ENCODE peak calls at places on chromosomes 5 and 9, in six cellular contexts. B is IMR-90, M is neural progenitor cell, E is aorta, A is tibial nerve, W is adrenal gland. V is an unnamed sample.

GRCh38 chr5:71873202-71873601 is 154.1 kb downstream of the CARTPT start:
- DNase-seq in M (no peak), A (no peak), B (no peak), W (no peak), E (no peak), V (no peak)

GRCh38 chr9:19430201-19430760 is 21.5 kb downstream of the ACER2 start:
- DNase-seq in E (no peak), W (no peak), A (no peak), B (no peak), M (no peak), V (no peak)

GRCh38 chr5:138951091-138951985 is 76.2 kb upstream of the LRRTM2 start:
- DNase-seq in M (no peak), B (no peak), E (no peak), A (no peak), W (no peak), V (no peak)

GRCh38 chr5:97000391-97000790 is 64.5 kb downstream of the LNPEP start:
- DNase-seq in B (no peak), E (no peak), W (no peak), M (no peak), A (no peak), V (no peak)

GRCh38 chr5:171848487-171848886 is 62.9 kb downstream of the SMIM23 start:
- DNase-seq in A (no peak), B (no peak), E (no peak), W (no peak), M (no peak), V (no peak)

GRCh38 chr5:89255845-89256463 is 373.0 kb upstream of the MEF2C start:
- DNase-seq in A (no peak), W (no peak), E (no peak), M (peak; percentile 5), B (peak; percentile 82), V (peak; percentile 40)

GRCh38 chr9:86944974-86945867 is 2.1 kb downstream of the GAS1 start:
- DNase-seq in M (peak; percentile 63), B (peak; percentile 39), A (no peak), W (peak; percentile 17), E (no peak), V (peak; percentile 61)

GRCh38 chr9:16138961-16139441 is 586.2 kb downstream of the CCDC171 start:
- DNase-seq in W (peak; percentile 27), M (no peak), B (peak; percentile 88), E (peak; percentile 89), A (peak; percentile 55), V (peak; percentile 76)

GRCh38 chr9:79809931-79810330 is 238.2 kb downstream of the TLE4 start:
- DNase-seq in A (no peak), B (peak; percentile 90), M (no peak), E (no peak), W (no peak), V (no peak)

GRCh38 chr9:127122176-127123151 is at the start of gene ANGPTL2:
- DNase-seq in A (peak; percentile 80), E (peak; percentile 96), M (peak; percentile 97), B (peak; percentile 95), W (peak; percentile 87), V (peak; percentile 98)

GRCh38 chr5:139669681-139670368 is 21.7 kb downstream of the CXXC5 start:
- DNase-seq in E (no peak), M (no peak), W (peak; percentile 66), A (no peak), B (no peak), V (peak; percentile 81)

GRCh38 chr5:167688731-167689130 is 602.7 kb upstream of the WWC1 start:
- DNase-seq in M (no peak), E (no peak), A (no peak), W (no peak), B (peak; percentile 14), V (no peak)

GRCh38 chr5:1834022-1834551 is 32.9 kb downstream of the NDUFS6 start:
- DNase-seq in M (peak; percentile 36), E (peak; percentile 68), B (no peak), A (no peak), W (no peak), V (no peak)
- H3K4me3 ChIP-seq in M (no peak overlapping the region), E (no peak overlapping the region), B (no peak overlapping the region), A (no peak overlapping the region), W (no peak overlapping the region), V (no peak overlapping the region)

GRCh38 chr9:135901826-135902225 is 5.5 kb downstream of the CAMSAP1 start:
- DNase-seq in E (no peak), W (no peak), M (no peak), B (no peak), A (no peak), V (no peak)
- H3K4me1 ChIP-seq in E (no peaks in the 10 kb centered on the region), W (peaks cover 62% of the 10 kb centered on the region), M (peaks cover 27% of the 10 kb centered on the region), B (peaks cover 5% of the 10 kb centered on the region), A (peaks cover 15% of the 10 kb centered on the region), V (peaks cover 18% of the 10 kb centered on the region)

GRCh38 chr9:93949694-93950449 is 5.3 kb downstream of the BARX1 start:
- DNase-seq in B (no peak), A (no peak), M (peak; percentile 43), W (no peak), E (no peak), V (no peak)

GRCh38 chr9:93952119-93952783 is 2.9 kb downstream of the BARX1 start:
- DNase-seq in B (no peak), M (peak; percentile 37), E (no peak), A (no peak), W (no peak), V (no peak)

GRCh38 chr9:93950619-93951601 is 4.2 kb downstream of the BARX1 start:
- DNase-seq in A (no peak), M (peak; percentile 66), W (peak; percentile 56), E (no peak), B (no peak), V (no peak)

GRCh38 chr9:93952784-93953491 is 2.2 kb downstream of the BARX1 start:
- DNase-seq in A (no peak), E (no peak), W (no peak), B (no peak), M (peak; percentile 66), V (no peak)

GRCh38 chr9:93951655-93952118 is 3.5 kb downstream of the BARX1 start:
- DNase-seq in E (no peak), B (no peak), W (no peak), A (no peak), M (peak; percentile 29), V (no peak)
- H3K4me3 ChIP-seq in E (peak overlapping the region; percentile 18), B (no peak overlapping the region), W (peak overlapping the region; percentile 32), A (peak overlapping the region; percentile 57), M (no peak overlapping the region), V (no peak overlapping the region)

GRCh38 chr5:36236801-36237200 is 4.9 kb downstream of the NADK2 start:
- DNase-seq in W (no peak), M (no peak), B (no peak), A (no peak), E (no peak), V (no peak)
- H3K4me1 ChIP-seq in W (peaks cover 56% of the 10 kb centered on the region), M (no peaks in the 10 kb centered on the region), B (peaks cover 2% of the 10 kb centered on the region), A (peaks cover 16% of the 10 kb centered on the region), E (peaks cover 8% of the 10 kb centered on the region), V (peaks cover 16% of the 10 kb centered on the region)

GRCh38 chr5:87121315-87122170 is 146.1 kb upstream of the RASA1 start:
- DNase-seq in W (peak; percentile 31), E (no peak), B (peak; percentile 91), A (no peak), M (no peak), V (peak; percentile 47)
- H3K4me3 ChIP-seq in W (no peak overlapping the region), E (no peak overlapping the region), B (no peak overlapping the region), A (no peak overlapping the region), M (no peak overlapping the region), V (peak overlapping the region; percentile 10)

DNA sequence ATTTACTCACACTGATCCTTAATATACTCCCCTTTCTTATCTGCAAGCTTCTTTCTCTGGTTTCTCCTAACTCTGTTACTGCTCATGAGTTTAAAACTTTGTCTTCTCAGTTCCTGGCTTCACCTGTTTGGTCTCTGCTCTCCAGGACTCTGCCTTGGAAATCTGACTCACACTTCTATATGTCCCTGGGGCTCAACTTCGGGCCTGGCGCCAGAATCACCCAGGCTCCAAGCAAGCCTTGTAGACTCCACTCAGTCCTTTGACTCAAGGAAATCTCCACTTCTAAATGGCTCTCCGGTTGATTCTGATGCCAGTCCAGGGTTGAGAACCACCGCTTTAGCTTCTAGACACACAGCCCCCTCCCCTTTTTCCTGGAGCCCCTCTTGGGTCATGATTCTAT is 57.8 kb downstream of the TMC1 start:
- DNase-seq in W (peak; percentile 63), M (no peak), A (no peak), E (peak; percentile 83), B (peak; percentile 63), V (peak; percentile 36)
- H3K4me1 ChIP-seq in W (peaks cover 53% of the 10 kb centered on the region), M (no peaks in the 10 kb centered on the region), A (peaks cover 16% of the 10 kb centered on the region), E (no peaks in the 10 kb centered on the region), B (peaks cover 30% of the 10 kb centered on the region), V (no peaks in the 10 kb centered on the region)

DNA sequence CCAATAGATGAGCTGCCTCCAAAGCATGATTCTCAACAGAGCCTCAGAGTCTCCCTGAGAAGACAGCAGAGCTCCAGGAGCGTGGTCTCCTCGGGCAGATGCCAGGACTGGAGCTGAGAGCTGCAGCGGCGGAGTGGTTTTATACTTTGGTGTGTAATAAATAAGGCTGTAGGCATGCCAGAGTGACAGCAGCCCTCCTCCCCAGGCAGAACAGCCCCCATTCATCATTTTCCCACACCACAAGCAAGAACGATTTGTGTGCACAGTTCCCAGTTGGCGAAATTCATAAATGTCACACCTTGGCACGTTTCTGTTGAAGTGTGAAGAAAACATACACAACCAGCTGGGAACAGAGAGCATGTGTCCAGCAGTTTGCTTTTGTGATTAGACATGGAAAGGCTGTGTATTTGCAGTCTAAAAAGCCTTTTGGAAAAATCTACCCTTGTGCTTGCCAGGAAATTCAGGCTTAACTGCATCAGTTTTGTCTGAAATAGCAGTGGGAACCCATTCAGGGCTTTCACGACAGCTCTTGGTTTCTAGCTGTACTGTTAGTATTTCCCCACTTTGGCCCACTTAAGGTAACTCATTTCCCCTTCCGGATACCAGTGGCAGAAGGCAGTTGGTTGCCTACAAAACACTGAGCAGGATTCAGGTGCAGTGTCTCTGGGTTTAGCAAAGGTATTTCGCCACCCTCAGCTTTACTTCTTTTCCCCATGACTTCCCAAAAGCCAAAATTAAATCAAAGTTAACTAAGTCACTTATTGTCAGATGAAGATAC is at the start of gene C1QTNF3:
- DNase-seq in M (no peak), W (no peak), E (no peak), A (no peak), B (no peak), V (peak; percentile 64)
- H3K4me3 ChIP-seq in M (no peak within 1 kb of the TSS), W (no peak within 1 kb of the TSS), E (no peak within 1 kb of the TSS), A (peak within 1 kb of the TSS; percentile 11), B (no peak within 1 kb of the TSS), V (peak within 1 kb of the TSS; percentile 28)

DNA sequence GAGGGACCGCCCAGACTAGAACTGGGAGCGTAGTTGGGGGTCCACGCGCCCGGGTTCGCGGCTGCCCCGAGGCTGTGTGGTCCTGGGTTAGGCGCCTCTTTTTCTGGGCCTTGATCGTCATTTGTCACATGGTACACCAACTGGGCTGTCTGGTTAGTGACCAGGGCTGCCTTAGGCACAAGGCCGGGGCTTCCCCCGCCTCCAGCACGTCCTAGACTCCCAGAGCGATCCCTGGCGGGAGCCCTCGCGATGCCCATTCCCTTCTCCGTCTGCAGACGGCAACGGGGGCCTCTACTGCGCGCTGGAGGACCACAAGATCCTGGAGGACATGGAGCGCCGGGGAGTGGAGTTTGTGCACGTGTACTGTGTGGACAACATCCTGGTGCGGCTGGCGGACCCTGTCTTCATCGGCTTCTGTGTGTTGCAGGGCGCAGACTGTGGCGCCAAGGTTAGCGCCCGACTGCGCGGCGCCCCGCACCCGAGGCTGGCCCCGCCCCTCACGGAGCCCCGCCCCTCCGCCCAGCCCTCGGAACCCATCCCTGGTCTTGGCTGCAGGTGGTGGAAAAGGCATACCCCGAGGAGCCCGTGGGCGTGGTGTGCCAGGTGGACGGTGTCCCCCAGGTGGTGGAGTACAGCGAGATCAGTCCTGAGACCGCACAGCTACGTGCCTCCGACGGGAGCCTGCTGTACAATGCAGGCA is 1.5 kb downstream of the UAP1L1 start:
- DNase-seq in W (no peak), A (no peak), E (peak; percentile 70), M (peak; percentile 55), B (no peak), V (no peak)
- H3K4me1 ChIP-seq in W (peaks cover 26% of the 10 kb centered on the region), A (peaks cover 15% of the 10 kb centered on the region), E (no peaks in the 10 kb centered on the region), M (peaks cover 14% of the 10 kb centered on the region), B (peaks cover 10% of the 10 kb centered on the region), V (peaks cover 11% of the 10 kb centered on the region)

GRCh38 chr9:107213561-107214028 is 69.5 kb upstream of the RAD23B start:
- DNase-seq in A (no peak), M (no peak), W (peak; percentile 7), B (peak; percentile 94), E (no peak), V (no peak)
- H3K4me3 ChIP-seq in A (no peak overlapping the region), M (no peak overlapping the region), W (no peak overlapping the region), B (no peak overlapping the region), E (no peak overlapping the region), V (no peak overlapping the region)